ENCODE peak calls at places on chromosomes 2 and 18, in four cellular contexts. D is PC-9, K is mammary epithelial cell, T is GM23338. L is an unnamed sample.

GRCh38 chr2:119697290-119698013 is 18.5 kb downstream of the TMEM177 start:
- DNase-seq in D (no peak), K (no peak), T (no peak), L (no peak)

GRCh38 chr2:120651818-120652217 is 83.8 kb upstream of the GLI2 start:
- DNase-seq in D (no peak), K (no peak), T (no peak), L (no peak)

GRCh38 chr18:74957588-74958224 is 251.2 kb downstream of the PTGR3 start:
- DNase-seq in D (no peak), K (no peak), T (no peak), L (no peak)

GRCh38 chr2:12106440-12107080 is 360.1 kb downstream of the LPIN1 start:
- DNase-seq in D (peak), K (peak), T (no peak), L (peak)

GRCh38 chr2:227780981-227781630 is 32.5 kb upstream of the CCL20 start:
- DNase-seq in D (no peak), K (no peak), T (no peak), L (no peak)

GRCh38 chr2:206805922-206806607 is 40.7 kb downstream of the FASTKD2 start:
- DNase-seq in D (no peak), K (no peak), T (no peak), L (no peak)

GRCh38 chr2:89767581-89768435 is 1076.3 kb downstream of the RPIA start:
- DNase-seq in D (no peak), K (no peak), T (peak), L (no peak)

GRCh38 chr18:49764032-49764431 is 49.3 kb downstream of the ACAA2 start:
- DNase-seq in D (no peak), K (no peak), T (no peak), L (peak)

GRCh38 chr2:190860985-190861721 is 19.5 kb upstream of the GLS start:
- DNase-seq in D (peak), K (peak), T (peak), L (peak)

GRCh38 chr18:79902640-79903039 is 48.8 kb downstream of the SLC66A2 start:
- DNase-seq in D (no peak), K (no peak), T (no peak), L (no peak)

GRCh38 chr2:68284896-68285295 is 32.6 kb upstream of the PPP3R1 start:
- DNase-seq in D (no peak), K (peak), T (no peak), L (peak)

GRCh38 chr2:3294066-3294465 is 83.6 kb downstream of the EIPR1 start:
- DNase-seq in D (no peak), K (no peak), T (no peak), L (no peak)

GRCh38 chr18:49778826-49779465 is 34.4 kb downstream of the ACAA2 start:
- DNase-seq in D (no peak), K (peak), T (no peak), L (no peak)

GRCh38 chr2:236814558-236814957 is 244.9 kb downstream of the ACKR3 start:
- DNase-seq in D (no peak), K (no peak), T (no peak), L (no peak)

GRCh38 chr2:70089220-70089945 is 2.1 kb downstream of the PCBP1 start:
- DNase-seq in D (no peak), K (no peak), T (peak), L (no peak)

GRCh38 chr18:24414349-24415003 is 12.0 kb upstream of the IMPACT start:
- DNase-seq in D (no peak), K (no peak), T (no peak), L (no peak)

GRCh38 chr2:23241611-23242245 is 143.3 kb upstream of the KLHL29 start:
- DNase-seq in D (no peak), K (no peak), T (no peak), L (no peak)

GRCh38 chr2:174484573-174484972 is 2.3 kb downstream of the GPR155 start:
- DNase-seq in D (no peak), K (no peak), T (no peak), L (no peak)

GRCh38 chr2:171513719-171514160 is 8.5 kb upstream of the CYBRD1 start:
- DNase-seq in D (no peak), K (no peak), T (peak), L (no peak)

GRCh38 chr2:58358024-58358423 is 116.9 kb upstream of the FANCL start:
- DNase-seq in D (no peak), K (no peak), T (peak), L (no peak)

GRCh38 chr2:185645529-185645928 is 93.1 kb upstream of the FSIP2 start:
- DNase-seq in D (no peak), K (no peak), T (no peak), L (no peak)

GRCh38 chr2:71933467-71934319 is 214.0 kb downstream of the CYP26B1 start:
- DNase-seq in D (no peak), K (peak), T (peak), L (peak)

GRCh38 chr18:69936191-69936558 is 11.5 kb downstream of the CD226 start:
- DNase-seq in D (no peak), K (no peak), T (no peak), L (no peak)

GRCh38 chr2:26711457-26712155 is 19.1 kb downstream of the KCNK3 start:
- DNase-seq in D (no peak), K (no peak), T (no peak), L (no peak)

GRCh38 chr2:184549153-184549552 is 49.2 kb upstream of the ZNF804A start:
- DNase-seq in D (no peak), K (no peak), T (no peak), L (no peak)

GRCh38 chr18:32724071-32724696 is 48.6 kb downstream of the KLHL14 start:
- DNase-seq in D (no peak), K (no peak), T (no peak), L (no peak)

GRCh38 chr2:210531050-210531449 is 25.3 kb upstream of the CPS1 start:
- DNase-seq in D (no peak), K (no peak), T (no peak), L (no peak)

GRCh38 chr2:108612514-108613183 is 78.4 kb downstream of the LIMS1 start:
- DNase-seq in D (no peak), K (peak), T (no peak), L (no peak)

GRCh38 chr2:37774976-37775907 is 103.8 kb upstream of the CDC42EP3 start:
- DNase-seq in D (peak), K (peak), T (no peak), L (no peak)

GRCh38 chr2:1053781-1054180 is 103.1 kb downstream of the SNTG2 start:
- DNase-seq in D (no peak), K (no peak), T (no peak), L (no peak)

GRCh38 chr2:218006741-218007140 is 3.9 kb upstream of the TNS1 start:
- DNase-seq in D (no peak), K (no peak), T (no peak), L (peak)

GRCh38 chr18:48820483-48821250 is 130.1 kb downstream of the SMAD7 start:
- DNase-seq in D (no peak), K (no peak), T (no peak), L (no peak)

DNA sequence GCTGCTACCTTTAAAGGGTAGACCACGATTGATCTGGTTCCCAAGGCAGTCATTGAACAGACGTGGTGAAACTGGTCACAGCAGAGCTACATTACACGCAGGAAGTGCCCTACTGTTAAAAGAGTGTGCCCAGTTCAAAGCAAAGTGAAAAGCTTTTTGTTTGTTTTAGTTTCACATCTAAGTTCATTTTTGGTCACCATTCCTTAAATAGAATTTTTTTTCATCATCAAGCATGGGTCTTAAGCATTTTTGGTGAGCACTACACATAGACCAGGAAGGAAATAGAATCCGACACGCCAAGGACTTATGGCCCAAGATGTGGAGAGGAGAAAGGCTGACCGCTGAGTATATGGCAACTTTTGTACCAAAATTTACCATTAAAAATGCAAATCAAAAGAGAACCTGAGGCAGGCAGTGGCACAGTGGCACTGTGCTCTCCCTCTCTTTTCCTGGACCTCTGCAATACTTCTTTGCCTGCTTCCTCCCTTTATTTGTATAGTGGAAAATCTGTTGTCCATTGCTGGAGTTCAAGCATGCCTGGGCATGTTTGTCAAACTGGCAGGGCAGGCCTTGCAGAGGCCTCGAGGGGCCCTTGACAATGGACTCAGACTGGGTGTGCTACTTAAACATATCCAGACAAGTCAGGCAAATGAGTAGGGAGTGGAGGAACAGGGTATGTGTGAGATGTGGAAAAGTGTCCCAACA is 42.6 kb upstream of the HNRNPA3 start:
- DNase-seq in D (peak), K (peak), T (no peak), L (no peak)
- H2AFZ ChIP-seq in D (no peak), K (peak), T (peak), L (no peak)

GRCh38 chr2:41241325-41242000 is 789.6 kb upstream of the SLC8A1 start:
- DNase-seq in D (no peak), K (no peak), T (no peak), L (no peak)
- H3K4me3 ChIP-seq in D (no peak), K (no peak), T (no peak), L (no peak)

GRCh38 chr2:127024769-127025356 is 82.1 kb downstream of the BIN1 start:
- DNase-seq in D (no peak), K (peak), T (peak), L (peak)
- TF ChIP-seq CTCF in D (no peak), K (peak), T (peak), L (peak)

GRCh38 chr2:104388296-104388695 is 465.6 kb upstream of the POU3F3 start:
- DNase-seq in D (no peak), K (no peak), T (peak), L (peak)
- H2AFZ ChIP-seq in D (no peak), K (no peak), T (no peak), L (no peak)

DNA sequence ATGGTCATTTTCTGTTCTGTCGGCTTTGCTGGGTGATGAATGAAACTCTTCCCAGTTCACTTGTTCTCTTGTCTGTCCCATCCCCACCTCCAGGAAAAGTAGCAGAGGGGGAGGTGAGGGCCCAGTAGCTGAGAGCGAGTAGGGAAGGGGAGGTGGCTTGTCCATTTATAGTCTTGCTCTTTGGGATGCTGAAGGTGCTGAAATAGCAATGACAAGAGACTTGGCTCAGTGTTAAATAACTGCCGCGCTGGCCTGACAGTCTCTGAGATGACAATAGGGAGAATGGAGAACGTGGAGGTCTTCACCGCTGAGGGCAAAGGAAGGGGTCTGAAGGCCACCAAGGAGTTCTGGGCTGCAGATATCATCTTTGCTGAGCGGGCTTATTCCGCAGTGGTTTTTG is at the start of gene SMYD1:
- DNase-seq in D (no peak), K (no peak), T (no peak), L (no peak)
- H3K4me3 ChIP-seq in D (no peak), K (no peak), T (no peak), L (no peak)

GRCh38 chr18:47545613-47546012 is 294.2 kb upstream of the SKOR2 start:
- DNase-seq in D (no peak), K (no peak), T (peak), L (no peak)
- TF ChIP-seq CTCF in D (no peak), K (no peak), T (peak), L (no peak)

GRCh38 chr2:200446612-200447011 is 63.3 kb downstream of the KCTD18 start:
- DNase-seq in D (no peak), K (no peak), T (no peak), L (no peak)

GRCh38 chr2:200449149-200449548 is 60.7 kb downstream of the KCTD18 start:
- DNase-seq in D (no peak), K (no peak), T (no peak), L (no peak)

GRCh38 chr2:200447139-200447855 is 62.6 kb downstream of the KCTD18 start:
- DNase-seq in D (no peak), K (no peak), T (no peak), L (peak)

GRCh38 chr2:200450288-200450687 is 59.6 kb downstream of the KCTD18 start:
- DNase-seq in D (no peak), K (no peak), T (no peak), L (no peak)

DNA sequence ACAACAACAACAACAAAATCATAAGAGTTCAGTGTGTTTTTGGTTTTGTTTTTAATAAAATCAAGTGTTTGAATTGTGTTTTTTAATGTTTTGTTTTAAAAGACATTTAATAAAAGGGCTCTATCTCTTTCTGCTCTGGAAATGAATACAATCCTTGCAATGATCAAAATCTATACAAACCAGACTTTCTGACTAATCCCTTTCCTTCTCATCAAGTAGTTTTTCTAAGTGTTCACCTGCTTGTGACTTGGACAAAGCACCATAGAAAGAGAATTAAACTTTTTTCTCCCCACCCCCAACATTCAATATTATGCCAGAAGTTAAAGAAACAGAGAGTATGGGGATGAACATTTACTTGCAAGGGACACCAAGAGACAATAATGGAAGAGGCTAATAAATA is 61.4 kb downstream of the KCTD18 start:
- DNase-seq in D (no peak), K (no peak), T (no peak), L (no peak)
- H2AFZ ChIP-seq in D (no peak), K (no peak), T (no peak), L (no peak)

DNA sequence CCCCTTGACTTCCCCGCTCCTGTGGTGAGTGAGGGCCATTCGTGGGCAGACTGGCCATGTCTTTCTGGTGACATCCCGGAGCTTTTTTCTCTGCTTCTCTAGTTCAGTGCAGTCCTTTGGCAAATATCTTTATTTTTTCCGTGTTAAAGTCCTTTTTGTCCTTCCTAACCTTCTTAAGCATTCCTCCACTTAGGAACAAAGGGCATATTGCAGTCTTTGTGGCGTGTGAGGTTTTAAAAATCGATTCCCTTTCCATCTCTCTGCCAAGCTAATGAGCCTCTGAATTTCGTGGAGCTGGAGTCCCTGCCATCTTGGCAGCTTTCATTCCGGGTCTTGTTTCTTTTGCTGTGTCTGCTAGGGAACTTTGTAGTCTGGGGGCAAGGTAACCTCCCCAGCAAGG is 5.0 kb downstream of the CNNM3 start:
- DNase-seq in D (no peak), K (no peak), T (no peak), L (no peak)
- H3K4me3 ChIP-seq in D (no peak), K (no peak), T (no peak), L (no peak)

GRCh38 chr2:230942371-230942770 is 17.3 kb upstream of the GPR55 start:
- DNase-seq in D (no peak), K (no peak), T (no peak), L (no peak)
- TF ChIP-seq CTCF in D (no peak), K (no peak), T (peak), L (no peak)

L was measured in astrocyte.